ENCODE peak calls at places on chromosomes 1 and 21, in seven cellular contexts. K is neuronal stem cell, T is IMR-90, X is mesendoderm, W is H1, L is mesenchymal stem cell, V is trophoblast cell. O is an unnamed sample.

GRCh38 chr1:26363549-26364448 is 8.8 kb downstream of the ZNF683 start:
- DNase-seq in K (peak), T (peak), X (peak), W (peak), L (peak), V (peak), O (peak)

GRCh38 chr1:188140958-188141357 is 1312.2 kb downstream of the PLA2G4A start:
- DNase-seq in K (no peak), T (no peak), X (no peak), W (no peak), L (no peak), V (no peak), O (no peak)

GRCh38 chr1:214934035-214934434 is 148.5 kb upstream of the KCNK2 start:
- DNase-seq in K (no peak), T (no peak), X (no peak), W (no peak), L (no peak), V (no peak), O (no peak)

GRCh38 chr1:43234267-43234666 is 35.5 kb upstream of the TMEM125 start:
- DNase-seq in K (no peak), T (no peak), X (no peak), W (no peak), L (no peak), V (no peak), O (no peak)

GRCh38 chr1:84048820-84049219 is 49.9 kb upstream of the TTLL7 start:
- DNase-seq in K (no peak), T (no peak), X (no peak), W (no peak), L (no peak), V (no peak), O (no peak)

GRCh38 chr1:32351859-32352745 is 10.2 kb downstream of the FAM229A start:
- DNase-seq in K (no peak), T (peak), X (peak), W (no peak), L (peak), V (peak), O (no peak)

GRCh38 chr1:184905601-184906322 is 68.5 kb downstream of the NIBAN1 start:
- DNase-seq in K (no peak), T (no peak), X (peak), W (no peak), L (no peak), V (no peak), O (no peak)

GRCh38 chr1:81424056-81424455 is 376.7 kb upstream of the ADGRL2 start:
- DNase-seq in K (no peak), T (peak), X (no peak), W (no peak), L (peak), V (peak), O (no peak)

GRCh38 chr1:76040327-76040868 is 34.1 kb upstream of the ST6GALNAC3 start:
- DNase-seq in K (no peak), T (no peak), X (peak), W (no peak), L (no peak), V (no peak), O (peak)

GRCh38 chr21:34133802-34134201 is 60.4 kb downstream of the MRPS6 start:
- DNase-seq in K (no peak), T (no peak), X (peak), W (no peak), L (no peak), V (peak), O (no peak)

GRCh38 chr21:34132905-34133304 is 59.5 kb downstream of the MRPS6 start:
- DNase-seq in K (no peak), T (no peak), X (no peak), W (no peak), L (no peak), V (no peak), O (no peak)

GRCh38 chr21:34133392-34133791 is 60.0 kb downstream of the MRPS6 start:
- DNase-seq in K (no peak), T (no peak), X (peak), W (no peak), L (no peak), V (no peak), O (no peak)

GRCh38 chr21:34132202-34132601 is 58.8 kb downstream of the MRPS6 start:
- DNase-seq in K (no peak), T (no peak), X (peak), W (no peak), L (no peak), V (peak), O (no peak)

DNA sequence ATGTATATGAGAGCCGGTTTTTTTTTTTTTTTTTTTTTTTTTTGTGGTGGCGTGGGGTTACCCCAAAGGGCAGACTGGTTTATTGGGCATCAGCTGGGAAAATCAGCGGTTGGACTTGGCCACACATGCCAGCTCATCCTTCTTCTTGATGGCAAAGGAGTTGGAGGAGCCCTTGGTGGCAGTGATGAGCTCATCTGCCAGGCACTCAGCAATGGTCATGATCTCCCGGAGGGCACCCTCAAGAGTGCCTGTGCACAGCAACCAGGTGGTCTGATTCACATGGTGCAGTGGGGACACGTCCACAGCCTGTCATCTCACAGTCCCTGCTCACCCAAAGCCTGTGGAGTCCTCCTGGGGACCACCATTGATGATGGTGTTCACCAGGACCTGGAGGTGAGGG is 62.0 kb downstream of the MRPS6 start:
- DNase-seq in K (no peak), T (no peak), X (no peak), W (no peak), L (no peak), V (no peak), O (no peak)
- H2BK5ac ChIP-seq in K (no peak), T (no peak), X (no peak), W (peak), L (no peak), V (no peak), O (no peak)

DNA sequence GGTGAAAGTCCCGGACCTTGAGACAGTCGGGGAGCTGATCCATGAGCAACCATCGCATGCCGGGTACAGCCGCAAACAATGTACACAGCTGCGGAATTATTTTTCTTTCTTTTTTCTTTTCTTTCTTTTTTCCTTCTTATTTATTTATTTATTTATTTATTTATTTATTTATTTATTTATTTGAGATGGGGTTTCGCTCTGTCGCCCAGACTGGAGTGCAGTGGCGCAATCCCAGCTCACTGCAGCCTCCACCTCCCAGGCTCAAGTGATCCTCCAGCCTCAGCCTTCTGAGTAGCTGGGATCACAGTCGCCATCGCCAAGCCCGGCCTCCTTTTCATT is 2.6 kb upstream of the PERM1 start:
- DNase-seq in K (no peak), T (no peak), X (no peak), W (no peak), L (no peak), V (no peak), O (no peak)
- H2BK5ac ChIP-seq in K (no peak), T (no peak), X (no peak), W (no peak), L (no peak), V (no peak), O (no peak)

GRCh38 chr1:62196091-62196690 is 1.5 kb downstream of the L1TD1 start:
- DNase-seq in K (no peak), T (no peak), X (peak), W (no peak), L (no peak), V (no peak), O (no peak)
- H2BK5ac ChIP-seq in K (no peak), T (no peak), X (peak), W (peak), L (no peak), V (no peak), O (no peak)

DNA sequence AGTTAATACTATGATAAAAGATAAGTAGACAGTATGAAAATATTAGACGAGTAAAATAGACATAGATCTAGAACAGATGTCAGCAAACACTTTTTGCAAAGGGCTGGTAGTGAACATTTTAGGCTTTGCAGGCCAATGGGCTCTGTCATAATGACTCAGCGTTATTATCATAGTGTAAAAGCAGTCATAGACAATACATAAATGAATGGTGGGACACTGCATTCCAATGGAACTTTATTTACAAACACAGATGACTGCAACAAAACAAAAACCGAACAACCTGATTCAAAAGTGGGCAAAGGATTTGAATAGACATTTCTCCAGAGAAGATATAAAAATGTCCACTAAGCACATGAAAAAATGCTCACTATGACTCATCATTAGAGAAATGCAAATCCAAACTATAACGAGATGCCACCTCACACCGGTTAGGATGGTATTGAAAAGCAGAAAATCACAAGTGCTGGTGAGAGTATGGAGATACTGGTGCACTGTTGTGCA is 7.3 kb downstream of the GSTM5 start:
- DNase-seq in K (no peak), T (peak), X (no peak), W (no peak), L (peak), V (no peak), O (no peak)
- H2BK5ac ChIP-seq in K (no peak), T (peak), X (no peak), W (no peak), L (no peak), V (no peak), O (no peak)

DNA sequence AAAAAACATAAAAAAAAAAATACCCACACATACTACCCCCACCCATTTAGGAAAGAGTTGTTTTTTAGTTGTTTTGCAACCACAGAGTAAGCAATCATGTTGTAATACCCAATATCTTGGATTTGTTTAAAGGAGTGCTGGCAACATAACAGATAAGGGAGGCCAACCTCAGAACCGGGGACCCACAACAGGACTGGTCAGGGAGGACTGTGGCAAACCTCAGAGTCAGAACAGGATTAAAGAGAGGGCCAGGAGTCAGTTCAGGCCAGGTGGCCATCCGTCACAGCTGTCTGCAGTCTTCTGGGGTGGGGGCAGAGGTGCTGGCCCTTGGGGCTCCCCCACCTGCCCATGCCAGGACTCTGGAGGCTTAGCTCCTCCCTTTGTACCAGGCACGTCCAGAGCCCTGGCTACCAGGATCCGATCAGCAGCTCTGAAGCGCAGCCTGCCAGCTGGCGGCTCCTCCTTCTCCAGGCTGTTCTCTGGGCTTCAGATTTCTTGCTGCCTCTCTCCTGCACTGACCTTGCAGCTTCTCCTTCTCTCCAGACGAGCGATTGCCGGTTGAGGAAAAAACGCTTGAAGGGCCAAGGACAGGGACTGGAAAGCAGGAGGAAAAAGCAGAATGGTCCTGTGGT is 7.9 kb downstream of the H6PD start:
- DNase-seq in K (no peak), T (no peak), X (no peak), W (no peak), L (no peak), V (no peak), O (no peak)
- H2BK5ac ChIP-seq in K (no peak), T (no peak), X (no peak), W (no peak), L (no peak), V (no peak), O (no peak)

GRCh38 chr1:78009836-78010235 is 5.1 kb downstream of the DNAJB4 start:
- DNase-seq in K (no peak), T (no peak), X (no peak), W (no peak), L (peak), V (no peak), O (no peak)
- H2BK5ac ChIP-seq in K (no peak), T (peak), X (no peak), W (no peak), L (no peak), V (no peak), O (no peak)

GRCh38 chr1:53962395-53962794 is 16.2 kb downstream of the LRRC42 start:
- DNase-seq in K (no peak), T (no peak), X (no peak), W (no peak), L (no peak), V (no peak), O (no peak)

GRCh38 chr1:53967409-53968124 is 21.4 kb downstream of the LRRC42 start:
- DNase-seq in K (no peak), T (no peak), X (no peak), W (no peak), L (no peak), V (no peak), O (no peak)

GRCh38 chr1:53966794-53967193 is 20.6 kb downstream of the LRRC42 start:
- DNase-seq in K (no peak), T (no peak), X (no peak), W (no peak), L (no peak), V (no peak), O (no peak)

GRCh38 chr1:53963472-53963871 is 17.3 kb downstream of the LRRC42 start:
- DNase-seq in K (no peak), T (no peak), X (no peak), W (no peak), L (no peak), V (no peak), O (no peak)

DNA sequence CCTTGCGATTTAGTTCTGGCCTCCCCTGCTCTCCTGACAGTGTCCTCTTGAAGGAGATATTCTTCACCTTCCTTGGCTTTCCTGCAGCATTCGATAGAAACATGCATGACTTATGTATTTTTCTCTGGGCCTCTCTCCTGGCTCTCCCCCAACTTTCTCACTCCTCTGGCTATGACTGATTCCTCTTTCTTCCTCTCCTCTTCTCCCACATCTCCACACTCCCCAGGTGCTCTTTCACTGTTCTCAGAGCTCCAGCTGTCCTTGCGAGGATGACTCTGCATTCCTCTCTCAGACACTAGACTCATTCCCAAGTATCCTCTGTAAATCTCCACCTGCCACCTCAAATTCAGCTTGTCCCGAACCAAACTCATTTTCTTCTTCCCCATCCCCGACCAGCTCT is 18.0 kb downstream of the LRRC42 start:
- DNase-seq in K (no peak), T (peak), X (peak), W (no peak), L (no peak), V (no peak), O (no peak)
- H2BK5ac ChIP-seq in K (no peak), T (no peak), X (no peak), W (no peak), L (no peak), V (no peak), O (no peak)

DNA sequence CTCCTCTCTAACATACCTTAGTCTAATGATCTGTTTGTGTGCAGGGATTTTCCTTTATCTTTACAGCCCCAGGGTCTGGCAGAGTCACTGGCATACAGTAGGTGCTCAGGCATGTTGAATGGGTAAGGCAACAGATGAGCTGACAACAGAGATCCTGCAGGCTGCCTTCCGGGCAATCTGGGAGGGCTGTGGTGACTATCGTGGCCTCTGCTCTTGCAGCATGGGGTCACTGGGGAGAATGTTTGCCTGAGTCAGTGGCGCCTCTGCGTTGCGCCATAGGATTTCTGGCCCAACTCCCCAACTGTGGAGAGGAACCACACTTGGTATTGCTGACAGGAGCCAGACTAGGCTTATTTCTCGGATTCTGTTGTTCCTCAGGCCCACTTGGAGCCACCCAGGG is 93.8 kb downstream of the LAMC2 start:
- DNase-seq in K (no peak), T (peak), X (no peak), W (no peak), L (peak), V (peak), O (no peak)
- H2BK5ac ChIP-seq in K (no peak), T (peak), X (no peak), W (peak), L (no peak), V (peak), O (no peak)

O was measured in H9.